ENCODE peak calls at places on chromosomes 4 and X, in six cellular contexts. Z, W, T, C, Q and F are unnamed samples.

GRCh38 chr4:81130569-81130968 is 84.5 kb downstream of the PRKG2 start:
- DNase-seq in Z (no peak), W (peak), T (no peak), C (no peak), Q (no peak), F (no peak)

GRCh38 chr4:6324999-6325790 is 55.5 kb downstream of the WFS1 start:
- DNase-seq in Z (no peak), W (no peak), T (no peak), C (no peak), Q (peak), F (no peak)

GRCh38 chr4:185512516-185512915 is 22.8 kb downstream of the PDLIM3 start:
- DNase-seq in Z (no peak), W (no peak), T (no peak), C (no peak), Q (no peak), F (no peak)

GRCh38 chrX:75303795-75304194 is 29.9 kb downstream of the UPRT start:
- DNase-seq in Z (no peak), W (no peak), T (no peak), C (no peak), Q (no peak), F (no peak)

GRCh38 chr4:101205878-101206277 is 141.4 kb downstream of the PPP3CA start:
- DNase-seq in Z (no peak), W (no peak), T (no peak), C (peak), Q (no peak), F (no peak)

GRCh38 chr4:119041951-119042560 is 93.6 kb upstream of the MYOZ2 start:
- DNase-seq in Z (no peak), W (peak), T (peak), C (peak), Q (peak), F (peak)

GRCh38 chrX:80879143-80879542 is 69.5 kb upstream of the BRWD3 start:
- DNase-seq in Z (no peak), W (no peak), T (no peak), C (no peak), Q (peak), F (peak)

GRCh38 chr4:8374851-8375649 is 65.5 kb downstream of the ACOX3 start:
- DNase-seq in Z (peak), W (no peak), T (no peak), C (no peak), Q (no peak), F (no peak)

GRCh38 chrX:41184312-41184711 is 99.1 kb downstream of the USP9X start:
- DNase-seq in Z (no peak), W (no peak), T (no peak), C (no peak), Q (no peak), F (no peak)

GRCh38 chr4:188911199-188911598 is 772.0 kb downstream of the TRIML1 start:
- DNase-seq in Z (no peak), W (no peak), T (no peak), C (no peak), Q (no peak), F (no peak)

GRCh38 chr4:337932-338758 is 531 bp downstream of the ZNF141 start:
- DNase-seq in Z (no peak), W (no peak), T (no peak), C (peak), Q (peak), F (peak)

GRCh38 chrX:71250856-71251255 is 3.1 kb downstream of the ZMYM3 start:
- DNase-seq in Z (no peak), W (no peak), T (no peak), C (no peak), Q (no peak), F (no peak)

GRCh38 chr4:78018271-78019049 is 38.7 kb upstream of the FRAS1 start:
- DNase-seq in Z (no peak), W (no peak), T (no peak), C (no peak), Q (no peak), F (no peak)

GRCh38 chr4:128825226-128825625 is 15.7 kb downstream of the JADE1 start:
- DNase-seq in Z (no peak), W (no peak), T (peak), C (no peak), Q (no peak), F (no peak)

GRCh38 chr4:26803462-26803861 is 57.2 kb upstream of the STIM2 start:
- DNase-seq in Z (no peak), W (peak), T (no peak), C (no peak), Q (no peak), F (no peak)

GRCh38 chr4:174522183-174523002 is at the start of gene HPGD:
- DNase-seq in Z (peak), W (peak), T (no peak), C (peak), Q (peak), F (peak)

GRCh38 chr4:124177647-124178425 is 534.7 kb downstream of the ANKRD50 start:
- DNase-seq in Z (no peak), W (no peak), T (no peak), C (no peak), Q (no peak), F (no peak)

GRCh38 chr4:8191136-8191747 is 7.8 kb upstream of the SH3TC1 start:
- DNase-seq in Z (peak), W (no peak), T (peak), C (no peak), Q (peak), F (peak)

GRCh38 chrX:77014655-77015377 is 432.4 kb upstream of the FGF16 start:
- DNase-seq in Z (no peak), W (peak), T (no peak), C (no peak), Q (peak), F (no peak)

GRCh38 chr4:181964731-181965130 is 278.5 kb upstream of the TENM3 start:
- DNase-seq in Z (no peak), W (no peak), T (no peak), C (no peak), Q (no peak), F (no peak)

GRCh38 chr4:72006576-72006975 is 25.2 kb upstream of the NPFFR2 start:
- DNase-seq in Z (no peak), W (no peak), T (no peak), C (no peak), Q (no peak), F (no peak)

GRCh38 chr4:133969202-133969873 is 232.3 kb downstream of the PABPC4L start:
- DNase-seq in Z (no peak), W (no peak), T (no peak), C (no peak), Q (no peak), F (peak)

GRCh38 chr4:71396382-71396781 is 57.6 kb downstream of the SLC4A4 start:
- DNase-seq in Z (no peak), W (no peak), T (no peak), C (no peak), Q (no peak), F (no peak)

GRCh38 chrX:38066934-38067333 is 60.6 kb downstream of the SYTL5 start:
- DNase-seq in Z (no peak), W (no peak), T (no peak), C (no peak), Q (no peak), F (no peak)

GRCh38 chrX:51802917-51803688 is 59.9 kb downstream of the GSPT2 start:
- DNase-seq in Z (no peak), W (peak), T (peak), C (peak), Q (peak), F (peak)

GRCh38 chr4:78642934-78643333 is 91.4 kb downstream of the ANXA3 start:
- DNase-seq in Z (no peak), W (no peak), T (no peak), C (no peak), Q (no peak), F (no peak)

GRCh38 chr4:94409947-94410346 is 41.8 kb upstream of the PDLIM5 start:
- DNase-seq in Z (no peak), W (no peak), T (no peak), C (no peak), Q (no peak), F (no peak)

GRCh38 chrX:140589657-140590056 is 84.8 kb upstream of the SOX3 start:
- DNase-seq in Z (no peak), W (no peak), T (no peak), C (no peak), Q (no peak), F (no peak)

GRCh38 chr4:24488399-24489164 is 95.8 kb downstream of the DHX15 start:
- DNase-seq in Z (peak), W (peak), T (peak), C (peak), Q (peak), F (peak)

GRCh38 chrX:64642482-64642881 is 247.2 kb upstream of the MTMR8 start:
- DNase-seq in Z (no peak), W (no peak), T (no peak), C (no peak), Q (no peak), F (no peak)

GRCh38 chr4:2259541-2260267 is 2.2 kb downstream of the MXD4 start:
- DNase-seq in Z (peak), W (no peak), T (no peak), C (no peak), Q (peak), F (no peak)

GRCh38 chr4:101086801-101087586 is 260.3 kb downstream of the PPP3CA start:
- DNase-seq in Z (no peak), W (peak), T (no peak), C (no peak), Q (no peak), F (no peak)